ENCODE peak calls at places on chromosomes 3 and 15, in eight cellular contexts. R is astrocyte, S is psoas muscle, T is tibial artery, J is ovary, Y is mammary epithelial cell, A is cardiac muscle cell, I is HCT116. L is an unnamed sample. For H3K4me1, the result is how much of the 10 kb centered on the place peaks cover.

GRCh38 chr3:14274999-14275961 is 96.7 kb downstream of the LSM3 start:
- DNase-seq in A (peak), I (peak), R (no peak), T (no peak), S (no peak), Y (no peak), J (peak), L (no peak)

GRCh38 chr15:67137951-67138935 is 72.8 kb downstream of the SMAD3 start:
- DNase-seq in S (no peak), Y (no peak), T (peak), J (no peak), A (no peak), R (no peak), I (no peak), L (no peak)

GRCh38 chr15:68634531-68634930 is 55.7 kb downstream of the CORO2B start:
- DNase-seq in Y (no peak), J (no peak), T (no peak), A (no peak), I (no peak), S (no peak), R (no peak), L (no peak)

GRCh38 chr15:58549013-58549779 is 117.4 kb downstream of the LIPC start:
- DNase-seq in J (no peak), Y (no peak), R (no peak), I (no peak), T (no peak), A (peak), S (no peak), L (no peak)

GRCh38 chr15:38873151-38873550 is 308.5 kb upstream of the RASGRP1 start:
- DNase-seq in Y (no peak), S (no peak), A (no peak), J (no peak), R (no peak), I (no peak), T (no peak), L (no peak)

GRCh38 chr3:154970796-154971195 is 109.3 kb upstream of the MME start:
- DNase-seq in J (no peak), T (no peak), I (no peak), Y (peak), A (no peak), S (no peak), R (peak), L (no peak)

GRCh38 chr3:64220161-64220560 is 5.1 kb downstream of the PRICKLE2 start:
- DNase-seq in I (no peak), Y (no peak), J (no peak), T (no peak), S (no peak), A (peak), R (peak), L (no peak)

GRCh38 chr3:100972293-100972692 is 20.9 kb downstream of the ABI3BP start:
- DNase-seq in J (no peak), S (no peak), Y (peak), A (no peak), I (no peak), R (no peak), T (no peak), L (no peak)

GRCh38 chr3:47057212-47057671 is 77.8 kb downstream of the NBEAL2 start:
- DNase-seq in Y (peak), R (peak), A (no peak), J (no peak), I (no peak), T (no peak), S (no peak), L (no peak)

GRCh38 chr3:13686332-13686731 is 137.4 kb downstream of the FBLN2 start:
- DNase-seq in A (no peak), J (no peak), I (no peak), S (no peak), Y (no peak), T (no peak), R (no peak), L (no peak)

GRCh38 chr15:43520138-43520537 is 2.7 kb downstream of the MAP1A start:
- DNase-seq in R (no peak), S (no peak), T (no peak), Y (no peak), J (no peak), A (no peak), I (no peak), L (no peak)

GRCh38 chr15:36469567-36469966 is 109.9 kb upstream of the CDIN1 start:
- DNase-seq in T (no peak), I (no peak), J (no peak), R (peak), A (no peak), S (no peak), Y (no peak), L (no peak)

GRCh38 chr3:54801977-54802376 is 125.9 kb downstream of the LRTM1 start:
- DNase-seq in R (no peak), J (no peak), A (no peak), Y (no peak), T (no peak), S (no peak), I (no peak), L (no peak)

GRCh38 chr3:32969656-32970055 is 18.2 kb downstream of the CCR4 start:
- DNase-seq in S (no peak), A (no peak), J (no peak), T (no peak), I (no peak), Y (no peak), R (no peak), L (no peak)

GRCh38 chr3:150345021-150345538 is 63.0 kb upstream of the TSC22D2 start:
- DNase-seq in T (no peak), I (peak), R (peak), S (no peak), A (no peak), Y (peak), J (no peak), L (no peak)

GRCh38 chr3:50189274-50189673 is 2.1 kb upstream of the GNAT1 start:
- DNase-seq in J (peak), R (peak), I (peak), S (peak), T (peak), A (peak), Y (peak), L (peak)

GRCh38 chr3:39100500-39100886 is 6.9 kb downstream of the GORASP1 start:
- DNase-seq in I (no peak), T (no peak), R (no peak), J (no peak), Y (no peak), S (no peak), A (no peak), L (peak)

GRCh38 chr3:100329800-100330489 is 4.6 kb upstream of the NIT2 start:
- DNase-seq in S (no peak), J (no peak), A (no peak), R (no peak), I (no peak), T (no peak), Y (no peak), L (no peak)

GRCh38 chr15:25176991-25177954 is 222.5 kb downstream of the SNRPN start:
- DNase-seq in A (no peak), T (no peak), Y (no peak), I (no peak), S (peak), J (peak), R (no peak), L (peak)

GRCh38 chr3:20056727-20057611 is 16.7 kb downstream of the KAT2B start:
- DNase-seq in I (no peak), A (no peak), Y (peak), R (peak), S (no peak), T (no peak), J (no peak), L (peak)

GRCh38 chr3:150236683-150237082 is 171.4 kb upstream of the TSC22D2 start:
- DNase-seq in S (no peak), A (no peak), R (peak), J (no peak), Y (no peak), T (no peak), I (no peak), L (no peak)

GRCh38 chr3:127970966-127971592 is 56.0 kb downstream of the KBTBD12 start:
- DNase-seq in Y (peak), A (peak), J (no peak), T (no peak), I (peak), S (no peak), R (peak), L (no peak)

GRCh38 chr15:52491460-52491859 is 37.2 kb downstream of the MYO5A start:
- DNase-seq in A (no peak), I (no peak), R (no peak), S (no peak), T (no peak), Y (no peak), J (no peak), L (no peak)

GRCh38 chr3:180594631-180595348 is 7.2 kb upstream of the TTC14 start:
- DNase-seq in T (no peak), J (no peak), R (peak), Y (peak), I (peak), S (no peak), A (no peak), L (no peak)

GRCh38 chr3:114756506-114757279 is 390.4 kb downstream of the ZBTB20 start:
- DNase-seq in A (no peak), Y (peak), R (peak), S (no peak), T (no peak), I (peak), J (no peak), L (peak)

GRCh38 chr3:23202203-23202920 is 765 bp upstream of the UBE2E2 start:
- DNase-seq in R (peak), A (no peak), I (no peak), J (no peak), T (no peak), Y (peak), S (no peak), L (no peak)

DNA sequence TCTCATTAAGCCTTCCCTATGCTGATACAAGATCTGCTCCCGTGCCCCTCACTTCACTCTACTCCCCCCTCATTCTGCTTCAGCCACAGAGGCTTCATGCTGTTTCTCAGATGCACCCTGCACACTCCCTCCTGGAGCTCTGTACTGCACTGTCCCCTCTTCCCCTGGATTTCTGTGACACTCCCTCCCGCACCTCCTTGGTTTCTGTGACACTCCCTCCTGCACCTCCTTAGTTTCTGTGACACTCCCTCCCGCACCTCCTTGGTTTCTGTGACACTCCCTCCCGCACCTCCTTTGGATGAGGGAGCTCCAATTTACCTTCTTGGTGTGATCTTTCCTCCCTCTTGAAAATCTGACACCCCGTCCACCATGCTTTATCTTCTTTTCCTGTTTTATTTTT is 28.2 kb downstream of the BDH1 start:
- DNase-seq in Y (no peak), J (no peak), T (peak), A (no peak), S (no peak), I (no peak), R (no peak), L (no peak)
- H3K27ac ChIP-seq in Y (no peak), J (no peak), T (no peak), A (no peak), S (no peak), I (no peak), R (no peak), L (no peak)

DNA sequence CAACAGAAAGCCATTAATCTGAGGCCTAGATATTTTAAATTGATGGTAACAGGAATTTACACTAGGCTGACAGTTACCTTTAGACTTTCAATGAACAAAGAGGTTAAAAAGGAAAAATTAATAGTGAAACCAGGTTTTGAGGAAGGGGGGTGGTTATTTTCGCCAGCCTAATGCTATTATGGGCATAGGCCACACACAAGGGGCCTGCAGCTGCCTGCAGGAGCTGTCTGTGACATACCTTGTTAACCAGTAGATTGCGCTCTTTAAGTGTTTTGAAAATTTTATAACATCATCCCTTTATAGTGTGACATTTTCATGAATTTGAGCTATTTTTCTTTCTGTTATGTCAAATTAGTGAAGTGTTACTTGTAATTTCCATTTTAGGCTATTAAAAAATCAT is 48.6 kb upstream of the SEC22A start:
- DNase-seq in R (no peak), S (no peak), J (no peak), Y (no peak), T (no peak), I (no peak), A (no peak), L (no peak)
- H3K4me1 ChIP-seq in R (under half), S (under half), J (under half), Y (under half), T (under half), I (under half), A (under half), L (under half)

DNA sequence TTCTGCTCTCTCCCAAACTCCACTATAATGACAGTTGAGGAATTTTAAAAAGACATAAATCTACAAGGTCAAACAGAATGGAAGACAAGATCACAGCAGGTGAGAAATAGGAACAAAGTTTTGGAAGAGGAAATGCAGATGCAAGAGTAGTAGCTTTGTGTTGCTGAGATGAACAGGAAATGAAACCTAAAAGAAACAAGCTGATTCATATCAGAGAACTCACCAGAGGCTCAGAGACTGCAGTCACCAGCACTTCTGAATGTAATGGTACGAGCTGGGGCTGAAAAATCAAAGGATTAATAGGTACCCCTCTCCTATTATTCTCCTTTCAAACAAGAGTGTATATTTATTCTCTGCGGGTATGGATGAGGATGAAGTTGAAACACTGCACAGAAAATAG is 460.0 kb downstream of the RAP2B start:
- DNase-seq in A (no peak), T (no peak), S (no peak), J (no peak), R (no peak), I (no peak), Y (peak), L (no peak)
- H3K27ac ChIP-seq in A (no peak), T (no peak), S (no peak), J (no peak), R (no peak), I (no peak), Y (no peak), L (no peak)

GRCh38 chr15:74954515-74954914 is 2.1 kb downstream of the RPP25 start:
- DNase-seq in J (peak), T (no peak), A (peak), R (peak), Y (no peak), S (no peak), I (no peak), L (no peak)
- H3K4me1 ChIP-seq in J (under half), T (under half), A (under half), R (under half), Y (under half), S (under half), I (half or more), L (under half)